ENCODE peak calls at places on chromosomes 7 and 10, in eight cellular contexts. E, I, K, V, R, G, S and T are unnamed samples.

GRCh38 chr10:48905311-48905710 is 34.3 kb downstream of the LRRC18 start:
- DNase-seq in R (no peak), E (no peak), V (no peak), S (no peak), G (peak), K (no peak), I (no peak), T (no peak)

GRCh38 chr7:73885975-73886798 is 25.2 kb downstream of the TMEM270 start:
- DNase-seq in I (no peak), K (no peak), S (no peak), G (no peak), E (no peak), R (no peak), V (no peak), T (no peak)

GRCh38 chr10:53754851-53755250 is 982.3 kb upstream of the MBL2 start:
- DNase-seq in E (no peak), G (no peak), K (no peak), I (no peak), S (no peak), V (no peak), R (no peak), T (no peak)

GRCh38 chr7:142516038-142516501 is 233.2 kb upstream of the PRSS1 start:
- DNase-seq in G (no peak), E (no peak), S (no peak), K (no peak), I (peak), R (peak), V (peak), T (no peak)

GRCh38 chr7:56106108-56107073 is at the start of gene CHCHD2:
- DNase-seq in R (peak), G (peak), K (peak), V (peak), S (peak), I (peak), E (peak), T (peak)

GRCh38 chr10:132173185-132173584 is 13.6 kb upstream of the DPYSL4 start:
- DNase-seq in K (no peak), I (no peak), S (no peak), R (no peak), V (no peak), E (no peak), G (no peak), T (no peak)

GRCh38 chr10:114821915-114822770 is 563 bp downstream of the FHIP2A start:
- DNase-seq in I (peak), S (peak), E (peak), K (peak), G (peak), V (no peak), R (peak), T (peak)

GRCh38 chr7:91267558-91267955 is 3.3 kb downstream of the FZD1 start:
- DNase-seq in G (no peak), R (no peak), S (no peak), E (no peak), V (no peak), I (no peak), K (no peak), T (no peak)

GRCh38 chr7:116990056-116990455 is 36.8 kb downstream of the ST7 start:
- DNase-seq in K (no peak), R (no peak), G (no peak), S (no peak), E (no peak), I (peak), V (no peak), T (no peak)

GRCh38 chr10:8133146-8133545 is 78.7 kb downstream of the GATA3 start:
- DNase-seq in E (no peak), V (no peak), G (no peak), I (no peak), K (no peak), S (no peak), R (no peak), T (no peak)

GRCh38 chr7:121026159-121026558 is 37.6 kb downstream of the CPED1 start:
- DNase-seq in G (no peak), E (no peak), S (no peak), R (no peak), I (no peak), K (no peak), V (no peak), T (no peak)

GRCh38 chr10:46092523-46093195 is 46.6 kb upstream of the MSMB start:
- DNase-seq in K (no peak), V (no peak), R (peak), G (no peak), S (no peak), I (no peak), E (no peak), T (peak)

GRCh38 chr10:107163086-107163880 is 1.2 kb downstream of the SORCS1 start:
- DNase-seq in K (no peak), E (no peak), I (no peak), V (no peak), G (no peak), S (no peak), R (no peak), T (no peak)

GRCh38 chr10:100739516-100740368 is 5.6 kb upstream of the PAX2 start:
- DNase-seq in V (no peak), E (peak), S (no peak), I (no peak), R (no peak), K (no peak), G (no peak), T (no peak)

GRCh38 chr7:108181073-108181985 is 51.2 kb upstream of the LAMB4 start:
- DNase-seq in V (peak), R (peak), I (no peak), S (no peak), G (no peak), K (no peak), E (no peak), T (no peak)

GRCh38 chr7:92813390-92814024 is 22.9 kb downstream of the CDK6 start:
- DNase-seq in G (no peak), I (no peak), E (no peak), V (no peak), S (no peak), K (no peak), R (peak), T (no peak)

GRCh38 chr7:29858080-29858951 is 52.0 kb downstream of the WIPF3 start:
- DNase-seq in S (no peak), I (no peak), G (no peak), E (no peak), R (no peak), K (no peak), V (no peak), T (no peak)

GRCh38 chr10:87860156-87860795 is 3.1 kb downstream of the KLLN start:
- DNase-seq in I (no peak), R (peak), K (no peak), E (no peak), G (no peak), S (no peak), V (peak), T (peak)

GRCh38 chr7:100034871-100035510 is 14.6 kb upstream of the ZSCAN21 start:
- DNase-seq in K (no peak), E (no peak), G (no peak), S (no peak), V (no peak), I (no peak), R (no peak), T (no peak)

GRCh38 chr10:126417220-126417825 is 29.0 kb upstream of the ADAM12 start:
- DNase-seq in K (no peak), S (no peak), E (no peak), G (no peak), R (no peak), I (no peak), V (no peak), T (no peak)

GRCh38 chr7:107563072-107563760 is 504 bp downstream of the COG5 start:
- DNase-seq in E (no peak), I (no peak), V (no peak), S (no peak), K (peak), G (no peak), R (no peak), T (no peak)

GRCh38 chr7:53422291-53422690 is 386.9 kb downstream of the POM121L12 start:
- DNase-seq in V (no peak), I (no peak), E (no peak), S (no peak), R (no peak), G (no peak), K (no peak), T (no peak)

GRCh38 chr7:44310221-44310848 is 15.1 kb downstream of the CAMK2B start:
- DNase-seq in V (no peak), R (no peak), E (no peak), I (peak), K (no peak), S (no peak), G (peak), T (no peak)

GRCh38 chr7:122380993-122381392 is 76.4 kb upstream of the FEZF1 start:
- DNase-seq in S (no peak), E (no peak), G (no peak), R (no peak), I (no peak), V (no peak), K (no peak), T (no peak)

GRCh38 chr7:97145068-97145467 is 27.6 kb downstream of the SDHAF3 start:
- DNase-seq in I (no peak), G (no peak), S (no peak), V (peak), E (no peak), K (no peak), R (peak), T (no peak)